ENCODE peak calls at places on chromosomes 7 and 10, in six cellular contexts. K is GM23338, S is Peyer's patch, C is tibial nerve, F is lower lobe of right lung, B is Panc1. R is an unnamed sample.

GRCh38 chr7:77434570-77434969 is 18.4 kb upstream of the GSAP start:
- DNase-seq in C (no peak), B (no peak), S (no peak), F (no peak), K (no peak), R (no peak)

GRCh38 chr10:21503580-21503979 is 21.9 kb downstream of the SKIDA1 start:
- DNase-seq in K (no peak), C (no peak), S (no peak), B (no peak), F (no peak), R (no peak)

GRCh38 chr7:104967088-104967487 is 46.9 kb upstream of the KMT2E start:
- DNase-seq in S (no peak), F (no peak), C (no peak), K (no peak), B (no peak), R (no peak)

GRCh38 chr10:108629843-108630242 is 1293.5 kb downstream of the XPNPEP1 start:
- DNase-seq in B (no peak), F (no peak), K (peak; percentile 8), C (no peak), S (no peak), R (no peak)

GRCh38 chr7:151806204-151806603 is 70.7 kb downstream of the PRKAG2 start:
- DNase-seq in S (no peak), C (no peak), K (no peak), B (no peak), F (peak; percentile 26), R (no peak)

GRCh38 chr10:29535012-29535777 is 99.6 kb downstream of the SVIL start:
- DNase-seq in C (peak; percentile 39), S (no peak), F (peak; percentile 53), B (peak; percentile 22), K (peak; percentile 77), R (peak; percentile 93)

GRCh38 chr7:749121-749520 is 22.0 kb upstream of the PRKAR1B start:
- DNase-seq in B (no peak), F (peak; percentile 31), K (no peak), C (no peak), S (no peak), R (no peak)

GRCh38 chr7:99642099-99642498 is 25.4 kb downstream of the ZSCAN25 start:
- DNase-seq in S (no peak), B (no peak), C (no peak), K (no peak), F (no peak), R (no peak)

GRCh38 chr10:53598914-53599313 is 826.3 kb upstream of the MBL2 start:
- DNase-seq in K (peak; percentile 94), B (no peak), F (no peak), C (no peak), S (no peak), R (no peak)

GRCh38 chr10:131811239-131812011 is 89.4 kb upstream of the PPP2R2D start:
- DNase-seq in C (no peak), K (no peak), F (no peak), B (no peak), S (no peak), R (no peak)

GRCh38 chr10:73218466-73219191 is 28.4 kb downstream of the DNAJC9 start:
- DNase-seq in F (no peak), C (no peak), B (no peak), K (peak; percentile 52), S (no peak), R (no peak)

GRCh38 chr10:42924484-42924883 is 141.9 kb downstream of the BMS1 start:
- DNase-seq in B (no peak), S (no peak), F (no peak), C (no peak), K (no peak), R (no peak)

GRCh38 chr7:55280031-55280454 is 85.1 kb upstream of the LANCL2 start:
- DNase-seq in F (no peak), C (peak; percentile 38), S (peak; percentile 56), K (peak; percentile 93), B (peak; percentile 45), R (peak; percentile 70)

GRCh38 chr7:15554744-15555143 is 7.1 kb downstream of the AGMO start:
- DNase-seq in C (no peak), S (no peak), B (no peak), F (no peak), K (no peak), R (no peak)

GRCh38 chr10:6445671-6446278 is 134.3 kb downstream of the PRKCQ start:
- DNase-seq in S (peak; percentile 35), K (peak; percentile 70), F (peak; percentile 57), C (no peak), B (peak; percentile 8), R (no peak)

GRCh38 chr10:104127411-104127810 is 5.4 kb downstream of the SFR1 start:
- DNase-seq in K (peak; percentile 58), C (no peak), S (no peak), F (no peak), B (no peak), R (peak; percentile 15)
- TF ChIP-seq CTCF in K (peak; percentile 58), C (no peak), S (no peak), F (no peak), B (peak; percentile 68), R (no peak)

GRCh38 chr10:33311640-33312039 is 22.8 kb downstream of the NRP1 start:
- DNase-seq in B (no peak), F (no peak), K (no peak), S (no peak), C (no peak), R (no peak)

GRCh38 chr10:33306756-33307519 is 27.5 kb downstream of the NRP1 start:
- DNase-seq in F (no peak), C (no peak), K (no peak), S (no peak), B (no peak), R (no peak)

GRCh38 chr10:33309410-33309809 is 25.1 kb downstream of the NRP1 start:
- DNase-seq in B (no peak), F (no peak), C (no peak), S (no peak), K (no peak), R (no peak)

GRCh38 chr10:33307835-33308234 is 26.6 kb downstream of the NRP1 start:
- DNase-seq in C (no peak), K (no peak), F (no peak), B (no peak), S (no peak), R (no peak)

GRCh38 chr10:33310853-33311252 is 23.6 kb downstream of the NRP1 start:
- DNase-seq in B (no peak), S (no peak), F (no peak), C (no peak), K (no peak), R (no peak)
- H3K27ac ChIP-seq in B (peak overlapping the region; percentile 67), S (no peak overlapping the region), F (no peak overlapping the region), C (no peak overlapping the region), K (no peak overlapping the region), R (no peak overlapping the region)

GRCh38 chr7:33107136-33108066 is 1.8 kb downstream of the RP9 start:
- DNase-seq in S (peak; percentile 51), F (no peak), B (no peak), K (peak; percentile 90), C (no peak), R (peak; percentile 23)
- H3K4me3 ChIP-seq in S (peak overlapping the region; percentile 100), F (peak overlapping the region; percentile 97), B (peak overlapping the region; percentile 80), K (peak overlapping the region; percentile 65), C (peak overlapping the region; percentile 81), R (peak overlapping the region; percentile 78)

GRCh38 chr10:17597386-17597785 is 19.8 kb downstream of the HACD1 start:
- DNase-seq in F (no peak), S (no peak), K (no peak), B (no peak), C (no peak), R (no peak)
- TF ChIP-seq CTCF in F (no peak), S (no peak), K (no peak), B (no peak), C (no peak), R (no peak)

GRCh38 chr7:126445991-126446390 is 806.8 kb downstream of the GRM8 start:
- DNase-seq in C (no peak), S (no peak), B (no peak), F (no peak), K (no peak), R (no peak)

GRCh38 chr7:126450269-126450671 is 802.5 kb downstream of the GRM8 start:
- DNase-seq in K (no peak), B (no peak), C (no peak), S (no peak), F (no peak), R (no peak)

GRCh38 chr7:126443951-126444350 is 808.8 kb downstream of the GRM8 start:
- DNase-seq in F (no peak), S (no peak), C (no peak), B (no peak), K (no peak), R (no peak)

GRCh38 chr7:126447984-126448383 is 804.8 kb downstream of the GRM8 start:
- DNase-seq in S (no peak), C (no peak), F (no peak), K (no peak), B (no peak), R (no peak)

DNA sequence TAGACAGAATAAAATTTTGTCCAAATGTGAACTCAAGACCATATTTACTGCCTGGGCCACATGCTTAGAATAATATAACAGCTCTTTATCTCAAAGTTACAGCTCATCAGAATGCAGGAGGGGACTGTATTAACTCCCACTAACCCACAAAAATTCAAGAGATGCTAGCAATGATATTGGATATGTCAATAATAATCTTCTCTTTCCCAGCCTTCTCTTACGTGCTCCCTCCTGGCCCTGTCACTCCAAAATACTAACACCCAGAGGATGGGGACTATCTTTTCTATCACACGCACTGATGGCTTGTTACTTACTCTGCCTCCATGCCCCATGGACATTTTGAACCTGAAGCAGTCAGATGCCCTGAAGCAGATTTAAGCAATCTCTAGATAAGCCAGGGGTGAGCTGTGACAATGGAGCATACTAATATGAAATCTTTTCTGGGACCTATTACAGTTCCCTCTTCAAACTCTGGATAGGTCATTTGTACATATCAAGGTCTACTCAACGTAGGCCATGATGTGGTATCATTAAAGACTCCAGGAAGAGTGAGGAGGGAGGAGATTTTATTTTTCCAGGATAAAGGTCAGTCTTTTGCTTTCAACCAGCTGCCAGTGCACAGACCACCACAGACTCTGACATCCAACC is 803.0 kb downstream of the GRM8 start:
- DNase-seq in C (no peak), B (no peak), S (no peak), F (no peak), K (no peak), R (no peak)
- H3K27ac ChIP-seq in C (no peak overlapping the region), B (no peak overlapping the region), S (no peak overlapping the region), F (no peak overlapping the region), K (no peak overlapping the region), R (no peak overlapping the region)

GRCh38 chr7:2560175-2560695 is 1.5 kb downstream of the IQCE start:
- DNase-seq in S (no peak), C (no peak), K (no peak), B (no peak), F (no peak), R (no peak)
- H3K4me3 ChIP-seq in S (peak overlapping the region; percentile 71), C (peak overlapping the region; percentile 99), K (peak overlapping the region; percentile 90), B (peak overlapping the region; percentile 74), F (peak overlapping the region; percentile 94), R (peak overlapping the region; percentile 79)

GRCh38 chr7:47254081-47255006 is 327.6 kb downstream of the TNS3 start:
- DNase-seq in B (no peak), S (peak; percentile 68), C (peak; percentile 75), K (peak; percentile 90), F (peak; percentile 90), R (peak; percentile 78)
- TF ChIP-seq CTCF in B (peak; percentile 100), S (peak; percentile 97), C (peak; percentile 99), K (peak; percentile 70), F (peak; percentile 96), R (peak; percentile 99)

DNA sequence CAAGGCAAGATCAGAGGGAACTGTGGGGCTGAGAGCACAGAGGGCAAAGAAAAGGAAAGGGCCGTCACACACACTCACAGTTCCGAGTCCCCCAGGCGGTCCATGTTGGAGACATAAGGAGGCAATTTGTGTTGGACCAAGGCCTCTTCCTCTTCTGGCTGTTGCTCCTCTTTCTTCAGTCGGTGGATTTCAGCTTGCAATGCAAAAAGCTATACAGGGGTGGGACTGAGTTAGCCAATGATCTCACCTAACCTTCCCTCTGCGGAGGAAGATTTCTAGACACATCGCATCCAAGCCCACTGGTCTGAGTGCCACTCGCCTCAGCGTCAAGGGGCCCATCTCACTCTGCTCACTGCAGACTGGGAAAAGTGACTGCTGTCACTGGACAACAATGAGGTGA is 5.5 kb downstream of the WDR91 start:
- DNase-seq in C (no peak), K (no peak), S (no peak), F (no peak), B (no peak), R (no peak)
- H3K27ac ChIP-seq in C (no peak overlapping the region), K (no peak overlapping the region), S (no peak overlapping the region), F (peak overlapping the region; percentile 44), B (no peak overlapping the region), R (peak overlapping the region; percentile 75)